ENCODE peak calls at places on chromosomes 13 and 19, in seven cellular contexts. E is stimulated activated naive CD4-positive, alpha-beta T cell; I is COR-L47; L is dorsolateral prefrontal cortex; B is caudate nucleus; W is GM23338; D is mesothelial cell of epicardium. M is an unnamed sample.

GRCh38 chr13:45445053-45445452 is 19.7 kb upstream of the COG3 start:
- DNase-seq in W (no peak), L (no peak), E (no peak), I (no peak), B (no peak), D (no peak), M (no peak)

GRCh38 chr19:3680939-3681338 is 19.3 kb downstream of the PIP5K1C start:
- DNase-seq in W (no peak), I (no peak), E (no peak), D (no peak), B (no peak), L (no peak), M (no peak)

GRCh38 chr19:39705578-39706188 is 1.4 kb downstream of the LGALS14 start:
- DNase-seq in L (no peak), B (no peak), D (no peak), W (no peak), E (no peak), I (no peak), M (no peak)

GRCh38 chr19:44548736-44549135 is 19.3 kb upstream of the CEACAM20 start:
- DNase-seq in I (no peak), W (no peak), D (no peak), E (no peak), L (no peak), B (no peak), M (no peak)

GRCh38 chr13:98909016-98909415 is 68.8 kb downstream of the DOCK9 start:
- DNase-seq in B (no peak), D (no peak), W (no peak), I (no peak), L (no peak), E (no peak), M (no peak)

GRCh38 chr13:109790071-109790470 is 3.7 kb upstream of the IRS2 start:
- DNase-seq in D (no peak), B (no peak), E (no peak), W (no peak), I (no peak), L (no peak), M (peak)

GRCh38 chr19:46813570-46814358 is 25.4 kb upstream of the SLC1A5 start:
- DNase-seq in I (no peak), D (no peak), W (no peak), B (no peak), L (no peak), E (no peak), M (no peak)

GRCh38 chr19:50266896-50267295 is 62.3 kb downstream of the KCNC3 start:
- DNase-seq in I (no peak), D (no peak), W (peak), B (no peak), L (no peak), E (no peak), M (no peak)

GRCh38 chr19:58154679-58155648 is 4.4 kb upstream of the ZNF329 start:
- DNase-seq in I (peak), D (peak), B (peak), E (peak), W (peak), L (peak), M (no peak)

GRCh38 chr19:46766569-46767317 is 20.5 kb upstream of the STRN4 start:
- DNase-seq in L (no peak), I (no peak), D (no peak), B (no peak), W (peak), E (peak), M (no peak)

GRCh38 chr19:48997972-48998371 is 4.3 kb downstream of the RUVBL2 start:
- DNase-seq in I (no peak), E (no peak), B (no peak), W (peak), D (no peak), L (no peak), M (no peak)

GRCh38 chr19:41480336-41480735 is 37.4 kb downstream of the ERICH4 start:
- DNase-seq in B (no peak), W (no peak), I (no peak), D (no peak), E (no peak), L (no peak), M (no peak)

GRCh38 chr13:38669234-38669964 is 17.5 kb upstream of the FREM2 start:
- DNase-seq in L (no peak), W (no peak), I (no peak), D (no peak), B (no peak), E (no peak), M (no peak)

GRCh38 chr13:80177327-80177726 is 163.6 kb downstream of the SPRY2 start:
- DNase-seq in B (no peak), I (no peak), E (no peak), L (no peak), W (peak), D (no peak), M (no peak)

GRCh38 chr13:114151565-114152284 is 19.3 kb upstream of the RASA3 start:
- DNase-seq in I (peak), W (no peak), L (no peak), B (no peak), D (no peak), E (no peak), M (no peak)

GRCh38 chr13:22569830-22570229 is 610.9 kb upstream of the SGCG start:
- DNase-seq in W (no peak), B (no peak), E (no peak), D (no peak), I (peak), L (no peak), M (no peak)

GRCh38 chr13:23868521-23868920 is 20.7 kb downstream of the MIPEP start:
- DNase-seq in D (no peak), W (no peak), B (no peak), L (no peak), E (no peak), I (no peak), M (no peak)

GRCh38 chr19:42293539-42293938 is 8.4 kb upstream of the PRR19 start:
- DNase-seq in I (no peak), W (peak), L (no peak), B (no peak), D (no peak), E (no peak), M (no peak)

GRCh38 chr13:97600438-97601080 is 166.6 kb downstream of the RAP2A start:
- DNase-seq in B (no peak), I (no peak), L (no peak), W (no peak), D (no peak), E (no peak), M (no peak)

GRCh38 chr13:98098511-98098910 is 44.4 kb upstream of the FARP1 start:
- DNase-seq in W (no peak), D (no peak), L (no peak), B (no peak), I (no peak), E (no peak), M (no peak)

GRCh38 chr13:35747594-35747993 is 271.1 kb upstream of the MAB21L1 start:
- DNase-seq in E (no peak), B (no peak), D (no peak), L (no peak), I (no peak), W (no peak), M (no peak)

GRCh38 chr19:7515471-7516226 is at the start of gene ZNF358:
- DNase-seq in E (no peak), B (peak), W (peak), D (no peak), I (peak), L (peak), M (no peak)

GRCh38 chr19:45348367-45349125 is 8.0 kb downstream of the KLC3 start:
- DNase-seq in E (no peak), D (no peak), I (no peak), L (no peak), B (no peak), W (no peak), M (no peak)

GRCh38 chr13:53200498-53201453 is 172.2 kb downstream of the OLFM4 start:
- DNase-seq in L (no peak), E (no peak), I (no peak), W (peak), B (no peak), D (peak), M (no peak)

GRCh38 chr13:102277286-102277685 is 124.6 kb downstream of the FGF14 start:
- DNase-seq in I (no peak), W (peak), B (no peak), D (no peak), E (no peak), L (no peak), M (no peak)

GRCh38 chr13:86445584-86446140 is 646.4 kb upstream of the SLITRK6 start:
- DNase-seq in I (no peak), L (no peak), E (no peak), B (no peak), D (no peak), W (no peak), M (no peak)

GRCh38 chr19:2015611-2015950 is at the start of gene BTBD2:
- DNase-seq in B (peak), E (peak), D (no peak), W (peak), I (peak), L (no peak), M (no peak)

GRCh38 chr13:27014406-27015359 is 156.9 kb downstream of the USP12 start:
- DNase-seq in I (no peak), D (no peak), W (no peak), B (no peak), L (no peak), E (no peak), M (no peak)

GRCh38 chr13:32905063-32905863 is 111.0 kb upstream of the KL start:
- DNase-seq in W (peak), E (no peak), L (no peak), B (no peak), I (no peak), D (no peak), M (no peak)

GRCh38 chr13:110568649-110569048 is 7.1 kb upstream of the RAB20 start:
- DNase-seq in W (no peak), D (no peak), I (no peak), B (no peak), L (no peak), E (no peak), M (no peak)

GRCh38 chr13:34156841-34157365 is 339.0 kb downstream of the RFC3 start:
- DNase-seq in W (no peak), D (no peak), B (peak), E (no peak), L (peak), I (peak), M (peak)

GRCh38 chr13:51997641-51998330 is 13.5 kb downstream of the ATP7B start:
- DNase-seq in E (no peak), W (peak), L (no peak), B (no peak), I (no peak), D (no peak), M (no peak)